ENCODE peak calls at places on chromosomes 3 and 15, in four cellular contexts. Q, E, J and F are unnamed samples.

GRCh38 chr3:123090700-123091585 is 24.1 kb downstream of the PDIA5 start:
- DNase-seq in Q (no peak), E (no peak), J (no peak), F (no peak)

GRCh38 chr3:18223591-18224338 is 201.4 kb downstream of the SATB1 start:
- DNase-seq in Q (no peak), E (no peak), J (no peak), F (no peak)

GRCh38 chr3:126544596-126545281 is 14.0 kb downstream of the C3orf22 start:
- DNase-seq in Q (no peak), E (no peak), J (peak), F (no peak)

GRCh38 chr3:112974894-112975293 is at the start of gene CD200R1:
- DNase-seq in Q (no peak), E (no peak), J (no peak), F (no peak)

GRCh38 chr3:149670742-149671492 is 13.1 kb upstream of the WWTR1 start:
- DNase-seq in Q (no peak), E (no peak), J (no peak), F (no peak)

GRCh38 chr15:66981746-66982145 is 83.7 kb upstream of the SMAD3 start:
- DNase-seq in Q (no peak), E (no peak), J (no peak), F (no peak)

GRCh38 chr3:24781454-24781853 is 286.8 kb upstream of the THRB start:
- DNase-seq in Q (no peak), E (no peak), J (no peak), F (no peak)

GRCh38 chr3:52291508-52292181 is 4.0 kb downstream of the GLYCTK start:
- DNase-seq in Q (peak), E (no peak), J (no peak), F (no peak)

GRCh38 chr15:23467110-23467600 is 20.1 kb upstream of the GOLGA6L2 start:
- DNase-seq in Q (peak), E (no peak), J (no peak), F (peak)

GRCh38 chr3:66606868-66607267 is 106.0 kb upstream of the LRIG1 start:
- DNase-seq in Q (no peak), E (no peak), J (no peak), F (no peak)

GRCh38 chr15:76932090-76932966 is 779 bp downstream of the RCN2 start:
- DNase-seq in Q (peak), E (no peak), J (no peak), F (no peak)

GRCh38 chr15:66151809-66152208 is 101.7 kb downstream of the MEGF11 start:
- DNase-seq in Q (no peak), E (no peak), J (peak), F (no peak)

GRCh38 chr15:93505506-93505905 is 416.5 kb upstream of the RGMA start:
- DNase-seq in Q (no peak), E (no peak), J (no peak), F (no peak)

DNA sequence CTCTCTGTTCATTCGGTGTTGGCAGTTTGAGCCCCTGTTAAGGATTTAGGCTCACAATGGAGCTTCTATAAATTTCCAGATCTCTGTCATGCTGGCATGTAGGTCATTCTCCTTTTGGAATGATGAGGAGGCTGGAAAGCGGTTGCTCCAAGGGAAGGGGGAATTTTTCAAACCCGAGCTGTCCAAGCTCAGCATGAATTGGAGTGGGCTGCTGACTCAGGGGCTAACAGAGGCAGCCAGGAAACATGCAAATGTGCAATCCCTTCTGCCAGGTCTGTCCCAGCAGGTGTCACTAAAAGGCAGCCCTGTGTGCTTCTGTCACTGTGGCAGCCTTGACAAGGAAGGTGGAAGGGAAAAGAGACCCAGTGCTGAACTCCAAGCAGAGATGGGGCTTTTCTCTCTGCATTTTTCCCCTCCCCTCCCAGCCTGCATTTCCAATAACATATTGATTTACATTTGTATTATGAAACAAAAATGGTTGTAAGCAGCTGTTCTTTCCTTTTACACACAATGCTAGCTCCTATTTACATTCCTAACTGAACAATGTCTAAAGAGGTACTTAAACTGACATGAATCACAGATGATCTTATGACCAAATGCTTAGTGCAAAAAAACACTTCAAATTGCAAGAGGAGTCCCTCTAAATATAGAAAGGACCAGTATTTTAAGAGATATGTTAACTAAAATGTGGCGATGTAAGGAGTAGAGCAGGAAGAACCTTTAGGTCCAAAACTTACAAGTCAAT is 84.4 kb upstream of the ATP10A start:
- DNase-seq in Q (peak), E (no peak), J (no peak), F (no peak)
- TF ChIP-seq CTCF in Q (no peak), E (peak), J (no peak), F (no peak)

GRCh38 chr3:43162573-43163084 is 56.8 kb upstream of the POMGNT2 start:
- DNase-seq in Q (no peak), E (no peak), J (no peak), F (no peak)
- H3K4me3 ChIP-seq in Q (no peak), E (no peak), J (no peak), F (no peak)

GRCh38 chr3:191390580-191390979 is 60.3 kb upstream of the UTS2B start:
- DNase-seq in Q (no peak), E (no peak), J (no peak), F (no peak)

GRCh38 chr3:191391873-191392808 is 61.8 kb upstream of the UTS2B start:
- DNase-seq in Q (no peak), E (no peak), J (no peak), F (no peak)

GRCh38 chr3:191385101-191385500 is 54.8 kb upstream of the UTS2B start:
- DNase-seq in Q (no peak), E (no peak), J (no peak), F (no peak)

GRCh38 chr3:191387441-191388077 is 57.2 kb upstream of the UTS2B start:
- DNase-seq in Q (peak), E (no peak), J (no peak), F (no peak)

DNA sequence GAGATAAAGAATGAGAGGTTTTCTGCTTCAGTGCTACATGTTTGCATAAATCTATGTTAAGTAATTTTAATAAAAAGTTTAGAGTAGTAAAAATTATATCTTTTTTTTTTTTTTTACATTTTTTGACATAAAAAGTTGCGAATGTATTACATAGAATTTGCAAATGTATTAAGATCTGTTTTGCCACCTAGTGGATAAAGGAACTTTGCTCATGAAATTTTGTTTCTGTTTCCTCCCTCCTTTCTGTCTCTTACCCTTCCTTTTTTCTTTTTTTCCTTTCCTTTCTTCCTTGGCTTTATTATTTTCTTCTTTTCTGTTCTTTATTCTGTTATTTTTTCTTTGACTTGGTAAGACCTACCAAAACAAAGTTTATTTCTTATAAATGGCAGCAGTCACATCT is 58.5 kb upstream of the UTS2B start:
- DNase-seq in Q (no peak), E (no peak), J (no peak), F (no peak)
- TF ChIP-seq CTCF in Q (peak), E (peak), J (no peak), F (no peak)

GRCh38 chr15:86762874-86763273 is 683.2 kb downstream of the AGBL1 start:
- DNase-seq in Q (no peak), E (no peak), J (no peak), F (no peak)

GRCh38 chr15:86756688-86757087 is 677.0 kb downstream of the AGBL1 start:
- DNase-seq in Q (no peak), E (no peak), J (no peak), F (no peak)

DNA sequence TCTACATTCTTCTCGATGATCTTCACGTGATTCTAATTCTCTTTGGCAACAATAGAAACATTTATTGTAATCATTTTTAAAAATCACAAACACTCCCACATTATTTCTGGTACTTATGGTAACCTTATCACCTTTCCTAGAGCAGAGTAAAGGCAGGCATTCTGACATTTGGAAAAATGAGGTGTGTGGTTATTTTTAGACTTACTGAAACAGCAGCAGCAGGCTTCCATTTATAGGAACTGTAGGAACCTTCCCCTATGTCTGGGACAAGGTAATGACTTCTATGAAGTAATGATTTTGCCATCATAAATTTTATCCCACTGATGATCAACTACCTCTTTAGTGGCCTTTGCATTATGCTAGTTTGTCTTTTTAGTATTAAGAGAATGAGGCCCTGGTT is 680.1 kb downstream of the AGBL1 start:
- DNase-seq in Q (peak), E (no peak), J (no peak), F (no peak)
- H3K4me3 ChIP-seq in Q (no peak), E (no peak), J (no peak), F (no peak)

DNA sequence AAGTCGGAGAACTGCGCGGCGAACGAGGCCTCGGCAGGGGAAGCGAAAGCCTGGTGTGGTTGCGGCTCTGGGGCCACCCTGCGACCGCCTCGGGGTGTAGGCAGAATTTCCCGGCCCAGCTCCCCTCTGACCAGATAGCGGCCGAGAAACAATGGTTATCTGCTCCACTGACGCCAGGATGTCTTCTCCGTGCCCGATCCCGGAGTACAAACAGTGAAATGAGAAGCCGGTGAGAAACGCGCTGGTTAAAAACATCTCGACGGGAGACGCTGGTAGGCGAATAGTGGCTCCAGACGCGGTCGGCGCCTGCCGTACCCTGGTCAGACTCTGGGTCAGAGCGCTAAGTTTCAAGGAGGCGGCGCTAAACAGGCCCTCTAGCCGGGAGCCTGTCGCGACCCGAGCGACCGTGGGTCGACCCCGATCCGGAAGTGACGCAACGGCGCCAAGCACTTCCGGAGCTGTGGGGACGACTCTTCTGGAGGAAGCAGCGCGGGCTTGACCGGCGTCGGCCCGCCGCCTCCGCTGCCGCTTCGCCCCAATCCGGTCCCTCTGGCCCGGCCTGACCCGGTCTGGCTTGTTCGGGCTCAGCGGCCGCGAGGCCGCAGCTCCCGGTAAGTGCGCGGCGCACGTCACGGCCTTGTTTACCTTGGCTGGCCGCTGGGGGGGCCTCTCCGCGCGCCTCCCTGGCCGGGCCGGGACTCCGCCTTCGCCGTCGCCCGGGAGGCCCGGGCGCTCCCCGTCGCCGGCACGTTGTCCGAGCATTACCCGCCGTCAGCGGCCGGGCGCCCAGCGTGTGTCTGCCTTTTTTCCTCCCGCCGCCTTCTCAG is at the start of gene ARIH2:
- DNase-seq in Q (peak), E (peak), J (peak), F (peak)
- TF ChIP-seq CTCF in Q (peak), E (peak), J (peak), F (peak)

DNA sequence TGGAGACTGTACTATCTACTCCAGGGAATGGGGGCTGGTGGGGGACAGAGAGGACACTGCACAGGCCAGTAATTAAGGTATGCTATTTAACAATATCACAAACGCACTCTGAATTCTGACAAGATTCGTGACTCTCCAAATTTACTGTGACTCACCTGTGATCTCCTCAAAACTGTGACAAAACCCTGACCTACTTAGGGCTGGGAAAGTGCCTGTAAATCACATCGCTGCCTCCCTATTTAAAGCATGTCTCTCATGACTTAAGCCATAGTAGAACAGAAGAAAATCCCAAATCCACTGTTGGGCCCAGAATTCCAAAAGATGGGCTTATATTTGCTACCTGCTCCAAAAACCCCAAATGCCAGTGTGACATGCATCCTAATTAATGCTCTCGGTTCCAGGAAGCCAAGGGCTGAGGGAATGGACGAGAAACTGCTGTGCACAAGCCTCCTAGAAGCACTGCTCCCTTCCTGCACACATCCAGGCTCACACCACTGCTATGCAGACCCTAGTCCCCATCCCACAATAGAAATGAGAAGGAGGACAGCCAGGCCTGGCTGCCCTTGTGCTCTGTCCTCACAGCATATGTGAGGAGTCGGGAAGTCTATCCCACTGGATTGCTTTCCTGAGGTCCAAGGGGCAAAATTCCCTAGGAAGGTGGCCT is 187.7 kb upstream of the CHRNA7 start:
- DNase-seq in Q (no peak), E (no peak), J (no peak), F (no peak)
- H3K4me3 ChIP-seq in Q (no peak), E (no peak), J (no peak), F (no peak)